ENCODE peak calls at places on chromosomes 7 and 10, in ten cellular contexts. W, N, Y, Q, X, F, K, V, D and Z are unnamed samples.

GRCh38 chr7:75842836-75843446 is 29.3 kb upstream of the CCL24 start:
- DNase-seq in V (no peak), F (no peak), Q (peak), W (no peak), D (no peak), Y (peak), X (peak), N (peak), K (no peak), Z (peak)

GRCh38 chr10:7686351-7687171 is 16.6 kb upstream of the ITIH2 start:
- DNase-seq in V (no peak), N (no peak), Y (no peak), X (no peak), F (peak), D (no peak), W (no peak), K (no peak), Q (no peak), Z (no peak)

GRCh38 chr7:41103331-41103730 is 599.6 kb downstream of the INHBA start:
- DNase-seq in K (no peak), D (no peak), N (peak), Y (no peak), X (peak), F (no peak), W (no peak), Q (no peak), V (no peak), Z (peak)

GRCh38 chr10:91201213-91201996 is 19.1 kb upstream of the PCGF5 start:
- DNase-seq in K (no peak), D (no peak), V (no peak), N (peak), Q (no peak), F (no peak), X (no peak), W (no peak), Y (no peak), Z (no peak)

GRCh38 chr7:963236-964078 is 9.0 kb upstream of the ADAP1 start:
- DNase-seq in Q (no peak), D (no peak), K (no peak), V (no peak), Y (no peak), N (no peak), F (peak), X (no peak), W (no peak), Z (no peak)

GRCh38 chr10:65931291-65932080 is 994.4 kb upstream of the LRRTM3 start:
- DNase-seq in Q (no peak), Y (no peak), K (no peak), X (no peak), W (no peak), F (no peak), N (no peak), V (no peak), D (no peak), Z (no peak)

GRCh38 chr10:132388901-132389630 is 7.9 kb upstream of the PWWP2B start:
- DNase-seq in V (no peak), W (no peak), D (no peak), X (no peak), K (no peak), F (no peak), Q (no peak), Y (no peak), N (no peak), Z (no peak)

GRCh38 chr7:101868191-101868950 is 50.9 kb downstream of the CUX1 start:
- DNase-seq in V (no peak), X (no peak), F (no peak), D (no peak), W (no peak), N (no peak), Q (no peak), K (no peak), Y (no peak), Z (no peak)

GRCh38 chr7:117283371-117283770 is 39.5 kb downstream of the WNT2 start:
- DNase-seq in K (no peak), F (no peak), V (no peak), X (peak), Q (no peak), D (no peak), W (no peak), Y (no peak), N (peak), Z (peak)

GRCh38 chr10:127338391-127339108 is 142.2 kb upstream of the INSYN2A start:
- DNase-seq in W (no peak), D (no peak), V (no peak), N (no peak), Q (no peak), X (peak), Y (no peak), K (no peak), F (no peak), Z (no peak)

GRCh38 chr10:77350711-77351119 is 286.9 kb downstream of the KCNMA1 start:
- DNase-seq in W (no peak), N (peak), X (peak), F (no peak), D (no peak), K (no peak), V (no peak), Y (peak), Q (no peak), Z (peak)

GRCh38 chr10:92238586-92239098 is 52.2 kb downstream of the CPEB3 start:
- DNase-seq in W (no peak), X (peak), V (no peak), Y (peak), K (no peak), F (no peak), N (peak), Q (no peak), D (no peak), Z (peak)

GRCh38 chr7:99607548-99607947 is 9.2 kb upstream of the ZSCAN25 start:
- DNase-seq in X (no peak), K (no peak), Y (no peak), F (no peak), N (no peak), Q (no peak), W (no peak), V (no peak), D (no peak), Z (no peak)

GRCh38 chr10:51667992-51668689 is 31.3 kb downstream of the CSTF2T start:
- DNase-seq in Q (no peak), F (no peak), X (peak), N (peak), W (no peak), K (no peak), Y (no peak), V (no peak), D (no peak), Z (peak)